ENCODE peak calls at places on chromosomes 3 and 15, in five cellular contexts. W is IMR-90; J is PC-9; K is GM23248; R is CD4-positive, alpha-beta memory T cell. H is an unnamed sample.
A peak's percentile ranks its signal among the peaks of the same experiment; 100 is the strongest.

GRCh38 chr3:179706233-179706632 is 53.4 kb downstream of the USP13 start:
- DNase-seq in W (peak; percentile 28), J (no peak), K (peak; percentile 10), R (no peak), H (no peak)

GRCh38 chr15:33126559-33127290 is 67.8 kb downstream of the FMN1 start:
- DNase-seq in W (peak; percentile 98), J (no peak), K (peak; percentile 94), R (peak; percentile 67), H (peak; percentile 96)

GRCh38 chr3:178206554-178206953 is 329.7 kb upstream of the KCNMB2 start:
- DNase-seq in W (no peak), J (no peak), K (no peak), R (no peak), H (no peak)

GRCh38 chr3:114841515-114841914 is 305.6 kb downstream of the ZBTB20 start:
- DNase-seq in W (peak; percentile 20), J (no peak), K (peak; percentile 14), R (no peak), H (no peak)

GRCh38 chr3:58357402-58357801 is 24.7 kb downstream of the PXK start:
- DNase-seq in W (peak; percentile 32), J (no peak), K (no peak), R (no peak), H (no peak)

GRCh38 chr3:30679045-30679444 is 72.6 kb downstream of the TGFBR2 start:
- DNase-seq in W (no peak), J (no peak), K (no peak), R (no peak), H (no peak)

GRCh38 chr15:99102332-99103235 is 2.3 kb upstream of the SYNM start:
- DNase-seq in W (no peak), J (no peak), K (no peak), R (no peak), H (no peak)

GRCh38 chr3:4983739-4984510 is 4.7 kb downstream of the BHLHE40 start:
- DNase-seq in W (peak; percentile 92), J (peak; percentile 71), K (peak; percentile 93), R (peak; percentile 77), H (peak; percentile 73)

GRCh38 chr3:97835761-97836160 is 13.9 kb downstream of the CRYBG3 start:
- DNase-seq in W (peak; percentile 80), J (no peak), K (peak; percentile 75), R (no peak), H (peak; percentile 25)

GRCh38 chr3:149621218-149622005 is 36.4 kb downstream of the WWTR1 start:
- DNase-seq in W (peak; percentile 92), J (no peak), K (peak; percentile 92), R (no peak), H (peak; percentile 70)

GRCh38 chr3:64184621-64185020 is 40.6 kb downstream of the PRICKLE2 start:
- DNase-seq in W (peak; percentile 71), J (no peak), K (peak; percentile 80), R (no peak), H (peak; percentile 53)

GRCh38 chr3:14837864-14838263 is 19.1 kb downstream of the FGD5 start:
- DNase-seq in W (no peak), J (no peak), K (no peak), R (no peak), H (no peak)

GRCh38 chr3:56683122-56683817 is at the start of gene TASOR:
- DNase-seq in W (peak; percentile 60), J (peak; percentile 45), K (peak; percentile 92), R (peak; percentile 86), H (peak; percentile 27)

GRCh38 chr3:183388213-183388612 is 40.2 kb downstream of the MCF2L2 start:
- DNase-seq in W (no peak), J (peak; percentile 9), K (no peak), R (no peak), H (no peak)

GRCh38 chr3:195699860-195700259 is 20.9 kb upstream of the MUC20 start:
- DNase-seq in W (no peak), J (peak; percentile 24), K (no peak), R (no peak), H (no peak)

GRCh38 chr15:59662260-59662659 is 4.9 kb upstream of the GTF2A2 start:
- DNase-seq in W (peak; percentile 59), J (no peak), K (peak; percentile 89), R (no peak), H (peak; percentile 41)

GRCh38 chr3:191253089-191253799 is 54.2 kb downstream of the OSTN start:
- DNase-seq in W (no peak), J (no peak), K (no peak), R (no peak), H (no peak)

GRCh38 chr3:23600178-23600577 is 205.6 kb upstream of the UBE2E1 start:
- DNase-seq in W (peak; percentile 96), J (peak; percentile 90), K (peak; percentile 83), R (no peak), H (peak; percentile 69)

GRCh38 chr3:170418422-170419300 is at the start of gene CLDN11:
- DNase-seq in W (peak; percentile 75), J (no peak), K (peak; percentile 78), R (no peak), H (no peak)

GRCh38 chr15:59963322-59963721 is 40.8 kb upstream of the FOXB1 start:
- DNase-seq in W (no peak), J (no peak), K (no peak), R (no peak), H (no peak)

GRCh38 chr15:80424381-80424780 is 20.2 kb downstream of the ARNT2 start:
- DNase-seq in W (no peak), J (peak; percentile 89), K (no peak), R (no peak), H (no peak)

GRCh38 chr3:107619549-107619948 is 96.8 kb downstream of the BBX start:
- DNase-seq in W (no peak), J (no peak), K (peak; percentile 42), R (no peak), H (no peak)

GRCh38 chr3:45123030-45123429 is 23.1 kb downstream of the CDCP1 start:
- DNase-seq in W (peak; percentile 98), J (peak; percentile 94), K (peak; percentile 95), R (no peak), H (peak; percentile 92)

GRCh38 chr15:70932397-70932796 is 39.8 kb downstream of the LRRC49 start:
- DNase-seq in W (no peak), J (no peak), K (no peak), R (no peak), H (no peak)

GRCh38 chr15:60526127-60526616 is 47.2 kb upstream of the ICE2 start:
- DNase-seq in W (no peak), J (peak; percentile 49), K (no peak), R (peak; percentile 35), H (peak; percentile 71)

GRCh38 chr3:108862865-108863798 is 40.5 kb downstream of the TRAT1 start:
- DNase-seq in W (peak; percentile 92), J (peak; percentile 79), K (peak; percentile 33), R (peak; percentile 20), H (peak; percentile 17)

GRCh38 chr3:12351145-12351544 is 62.3 kb downstream of the PPARG start:
- DNase-seq in W (no peak), J (no peak), K (peak; percentile 42), R (no peak), H (no peak)

GRCh38 chr3:8727793-8728517 is 5.6 kb upstream of the CAV3 start:
- DNase-seq in W (no peak), J (no peak), K (peak; percentile 37), R (no peak), H (no peak)

GRCh38 chr3:79286882-79287281 is 480.9 kb downstream of the ROBO1 start:
- DNase-seq in W (peak; percentile 63), J (no peak), K (no peak), R (no peak), H (peak; percentile 64)

GRCh38 chr3:165800970-165801369 is 36.3 kb downstream of the BCHE start:
- DNase-seq in W (no peak), J (no peak), K (no peak), R (no peak), H (no peak)

GRCh38 chr15:58766290-58766689 is 4.8 kb upstream of the MINDY2 start:
- DNase-seq in W (no peak), J (no peak), K (no peak), R (no peak), H (no peak)

GRCh38 chr3:194100856-194101390 is 35.0 kb upstream of the HES1 start:
- DNase-seq in W (no peak), J (no peak), K (no peak), R (no peak), H (no peak)
- H3K4me3 ChIP-seq in W (no peak overlapping the region), J (no peak overlapping the region), K (no peak overlapping the region), R (no peak overlapping the region), H (no peak overlapping the region)

GRCh38 chr15:48177383-48177874 is 666 bp downstream of the MYEF2 start:
- DNase-seq in W (peak; percentile 62), J (no peak), K (peak; percentile 68), R (no peak), H (peak; percentile 3)

GRCh38 chr15:48177875-48178611 is at the start of gene MYEF2:
- DNase-seq in W (peak; percentile 67), J (no peak), K (peak; percentile 65), R (peak; percentile 52), H (peak; percentile 10)

GRCh38 chr15:48175126-48175525 is 3.0 kb downstream of the MYEF2 start:
- DNase-seq in W (no peak), J (no peak), K (no peak), R (no peak), H (no peak)

GRCh38 chr15:48176957-48177356 is 1.1 kb downstream of the MYEF2 start:
- DNase-seq in W (no peak), J (no peak), K (no peak), R (no peak), H (no peak)

GRCh38 chr15:48176097-48176496 is 2.0 kb downstream of the MYEF2 start:
- DNase-seq in W (peak; percentile 38), J (no peak), K (peak; percentile 2), R (no peak), H (peak; percentile 3)
- H3K4me3 ChIP-seq in W (no peak overlapping the region), J (no peak overlapping the region), K (no peak overlapping the region), R (no peak overlapping the region), H (no peak overlapping the region)

GRCh38 chr3:25354071-25354470 is 74.0 kb upstream of the RARB start:
- DNase-seq in W (no peak), J (no peak), K (no peak), R (no peak), H (peak; percentile 2)

GRCh38 chr3:25350741-25351140 is 77.3 kb upstream of the RARB start:
- DNase-seq in W (no peak), J (no peak), K (no peak), R (no peak), H (no peak)

GRCh38 chr3:25349828-25350227 is 78.2 kb upstream of the RARB start:
- DNase-seq in W (no peak), J (no peak), K (no peak), R (no peak), H (no peak)

GRCh38 chr3:25355034-25355898 is 72.8 kb upstream of the RARB start:
- DNase-seq in W (no peak), J (no peak), K (no peak), R (no peak), H (no peak)
- H3K4me3 ChIP-seq in W (no peak overlapping the region), J (no peak overlapping the region), K (no peak overlapping the region), R (no peak overlapping the region), H (no peak overlapping the region)

GRCh38 chr3:48702320-48702921 is 14.6 kb downstream of the IP6K2 start:
- DNase-seq in W (no peak), J (no peak), K (no peak), R (no peak), H (no peak)
- H3K4me3 ChIP-seq in W (no peak overlapping the region), J (no peak overlapping the region), K (no peak overlapping the region), R (no peak overlapping the region), H (no peak overlapping the region)